ENCODE peak calls at places on chromosomes 1 and 21, in five cellular contexts. U, Y, Q, J and I are unnamed samples.

GRCh38 chr1:164774819-164775654 is 216.1 kb downstream of the PBX1 start:
- DNase-seq in U (no peak), Y (peak; percentile 61), Q (no peak), J (no peak), I (peak; percentile 22)

GRCh38 chr1:178145605-178146004 is 51.7 kb downstream of the RASAL2 start:
- DNase-seq in U (no peak), Y (no peak), Q (no peak), J (no peak), I (no peak)

GRCh38 chr1:109847251-109847650 is 63.4 kb upstream of the CSF1 start:
- DNase-seq in U (no peak), Y (no peak), Q (no peak), J (no peak), I (no peak)

GRCh38 chr1:63615809-63616420 is 22.7 kb downstream of the PGM1 start:
- DNase-seq in U (no peak), Y (peak; percentile 74), Q (peak; percentile 63), J (peak; percentile 74), I (peak; percentile 71)

GRCh38 chr1:52691856-52692255 is 6.3 kb downstream of the COA7 start:
- DNase-seq in U (no peak), Y (no peak), Q (no peak), J (no peak), I (no peak)

GRCh38 chr1:30313584-30313983 is 409.8 kb downstream of the MATN1 start:
- DNase-seq in U (no peak), Y (no peak), Q (no peak), J (no peak), I (no peak)

GRCh38 chr1:72281144-72281543 is 1.2 kb downstream of the NEGR1 start:
- DNase-seq in U (no peak), Y (no peak), Q (no peak), J (no peak), I (no peak)

GRCh38 chr1:176102243-176102642 is 104.8 kb downstream of the COP1 start:
- DNase-seq in U (no peak), Y (no peak), Q (no peak), J (no peak), I (peak; percentile 20)

GRCh38 chr1:38029081-38029681 is 16.6 kb downstream of the UTP11 start:
- DNase-seq in U (peak; percentile 68), Y (peak; percentile 90), Q (no peak), J (no peak), I (no peak)

GRCh38 chr1:182301467-182302198 is 90.0 kb downstream of the GLUL start:
- DNase-seq in U (no peak), Y (peak; percentile 49), Q (no peak), J (no peak), I (peak; percentile 93)

GRCh38 chr1:64030411-64030810 is 173.0 kb upstream of the UBE2U start:
- DNase-seq in U (no peak), Y (no peak), Q (no peak), J (no peak), I (no peak)

GRCh38 chr1:58883037-58883887 is 99.4 kb upstream of the JUN start:
- DNase-seq in U (peak; percentile 65), Y (no peak), Q (peak; percentile 87), J (no peak), I (peak; percentile 19)

GRCh38 chr1:184986250-184986649 is 11.9 kb upstream of the NIBAN1 start:
- DNase-seq in U (no peak), Y (no peak), Q (no peak), J (no peak), I (no peak)

GRCh38 chr1:117527111-117527510 is 78.7 kb upstream of the TENT5C start:
- DNase-seq in U (no peak), Y (no peak), Q (no peak), J (no peak), I (no peak)

GRCh38 chr1:200959341-200959985 is 64.1 kb downstream of the KIF21B start:
- DNase-seq in U (no peak), Y (peak; percentile 53), Q (no peak), J (no peak), I (no peak)

DNA sequence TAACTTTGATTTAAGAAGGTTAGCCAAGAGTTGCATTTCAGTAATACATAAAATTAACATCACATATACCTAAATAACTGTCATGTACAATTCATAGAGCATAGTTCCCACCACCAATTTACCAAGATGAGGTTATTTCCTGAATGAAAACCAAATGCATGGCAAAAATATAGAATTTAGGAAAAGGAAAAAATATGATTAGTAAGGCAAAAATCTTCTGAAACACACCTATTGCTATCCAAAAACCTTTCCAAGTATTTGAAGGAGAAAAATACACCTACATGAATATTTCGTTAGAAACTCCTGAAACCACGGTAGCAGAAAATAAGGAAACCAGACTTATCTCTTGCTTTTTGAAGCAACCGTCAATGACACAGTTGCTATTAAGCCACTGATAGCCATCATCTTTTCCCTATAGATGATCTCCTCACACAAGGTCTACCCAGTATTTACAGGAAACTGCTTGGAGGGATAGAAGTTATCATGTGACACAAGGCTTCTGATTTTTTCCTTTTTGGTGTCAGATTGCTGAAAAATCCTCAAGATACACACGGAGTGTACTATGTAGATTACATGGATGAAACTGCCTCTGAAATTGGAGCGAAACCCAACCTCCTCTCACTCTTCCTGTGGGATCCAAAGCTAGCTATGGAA is 259.3 kb upstream of the POGK start:
- DNase-seq in U (no peak), Y (no peak), Q (no peak), J (no peak), I (no peak)
- H3K4me3 ChIP-seq in U (no peak overlapping the region), Y (no peak overlapping the region), Q (no peak overlapping the region), J (no peak overlapping the region), I (no peak overlapping the region)

DNA sequence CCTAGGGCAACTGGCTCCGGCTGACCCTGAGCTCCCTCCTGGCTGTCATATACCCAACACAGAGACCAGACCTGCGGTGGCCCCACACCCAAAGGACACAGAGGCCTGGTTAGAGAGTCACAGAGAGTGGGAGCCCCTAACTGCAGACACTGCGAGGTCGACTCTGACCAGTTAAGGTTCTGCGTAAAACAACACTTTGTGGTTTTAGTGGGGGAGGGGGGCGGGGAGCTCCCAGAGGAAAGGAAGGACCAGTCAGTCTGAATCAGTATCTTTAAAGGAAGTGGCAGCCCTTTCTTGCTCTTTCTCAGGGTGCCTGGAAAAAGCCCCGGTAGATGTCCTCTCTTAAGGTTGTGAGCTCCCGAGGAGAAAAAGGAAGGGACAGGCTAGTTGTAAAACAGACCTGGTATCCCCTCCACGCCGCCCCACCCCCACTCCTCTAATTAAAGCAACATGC is 2.4 kb downstream of the SSBP3 start:
- DNase-seq in U (no peak), Y (no peak), Q (no peak), J (no peak), I (no peak)
- H3K4me3 ChIP-seq in U (peak overlapping the region; percentile 98), Y (peak overlapping the region; percentile 97), Q (no peak overlapping the region), J (peak overlapping the region; percentile 18), I (no peak overlapping the region)

GRCh38 chr1:16349847-16350406 is 2.4 kb downstream of the FBXO42 start:
- DNase-seq in U (no peak), Y (no peak), Q (no peak), J (no peak), I (no peak)
- H3K4me3 ChIP-seq in U (no peak overlapping the region), Y (peak overlapping the region; percentile 87), Q (peak overlapping the region; percentile 18), J (peak overlapping the region; percentile 12), I (no peak overlapping the region)

GRCh38 chr1:150020711-150021110 is 10.2 kb upstream of the OTUD7B start:
- DNase-seq in U (no peak), Y (no peak), Q (no peak), J (no peak), I (no peak)
- H3K4me3 ChIP-seq in U (no peak overlapping the region), Y (no peak overlapping the region), Q (no peak overlapping the region), J (no peak overlapping the region), I (no peak overlapping the region)

GRCh38 chr1:8396083-8396911 is 78.4 kb downstream of the SLC45A1 start:
- DNase-seq in U (no peak), Y (peak; percentile 76), Q (no peak), J (no peak), I (no peak)
- H3K4me3 ChIP-seq in U (no peak overlapping the region), Y (peak overlapping the region; percentile 21), Q (no peak overlapping the region), J (peak overlapping the region; percentile 84), I (no peak overlapping the region)

GRCh38 chr21:35026617-35027557 is 22.2 kb downstream of the RUNX1 start:
- DNase-seq in U (peak; percentile 46), Y (peak; percentile 66), Q (no peak), J (peak; percentile 90), I (peak; percentile 99)
- H3K4me3 ChIP-seq in U (no peak overlapping the region), Y (peak overlapping the region; percentile 35), Q (no peak overlapping the region), J (peak overlapping the region; percentile 85), I (peak overlapping the region; percentile 30)

GRCh38 chr21:28770867-28771661 is 221.6 kb downstream of the LTN1 start:
- DNase-seq in U (no peak), Y (no peak), Q (no peak), J (no peak), I (no peak)
- H3K4me3 ChIP-seq in U (no peak overlapping the region), Y (no peak overlapping the region), Q (no peak overlapping the region), J (no peak overlapping the region), I (no peak overlapping the region)

GRCh38 chr21:24823247-24823646 is 784.0 kb downstream of the MRPL39 start:
- DNase-seq in U (no peak), Y (no peak), Q (no peak), J (no peak), I (no peak)
- H3K4me3 ChIP-seq in U (no peak overlapping the region), Y (no peak overlapping the region), Q (no peak overlapping the region), J (no peak overlapping the region), I (no peak overlapping the region)

DNA sequence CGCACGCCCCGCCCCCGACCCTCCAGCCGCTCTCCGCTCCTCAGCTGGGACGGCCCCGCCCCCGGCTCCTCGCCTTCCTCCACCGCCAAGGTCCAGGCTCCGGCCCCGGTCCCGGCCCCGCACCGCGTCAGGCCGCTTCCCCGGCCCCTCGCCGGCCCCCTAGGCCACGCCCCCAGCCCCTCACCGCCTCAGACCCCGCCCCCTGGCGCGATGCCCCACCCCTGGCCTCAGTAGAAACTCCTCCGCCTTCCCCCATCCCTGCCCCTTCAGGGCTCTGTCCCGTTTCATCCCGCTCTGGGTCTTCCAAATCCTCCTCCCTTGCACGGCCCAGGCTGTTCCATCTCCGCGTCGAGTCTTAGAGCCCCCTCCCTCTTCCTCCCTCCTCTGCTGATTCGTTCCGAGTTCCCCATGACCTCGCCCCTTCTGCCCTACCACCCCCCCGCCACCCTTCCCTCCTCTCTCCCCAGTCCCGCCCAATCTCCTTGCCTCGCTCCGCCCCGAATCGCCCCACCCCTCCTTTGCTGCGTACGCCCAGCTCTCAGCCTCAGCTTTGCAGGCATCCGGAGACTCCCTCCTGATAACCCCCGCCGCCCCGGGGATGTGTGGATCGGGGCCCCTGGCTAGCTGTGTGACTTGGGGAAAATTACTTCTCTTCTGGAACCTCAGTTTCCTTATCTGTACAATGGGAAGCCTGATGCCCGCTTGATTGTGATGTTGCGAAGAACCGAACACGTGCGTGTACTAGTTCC is 448 bp upstream of the ASAP3 start:
- DNase-seq in U (peak; percentile 98), Y (peak; percentile 98), Q (peak; percentile 90), J (peak; percentile 90), I (peak; percentile 88)
- H3K4me3 ChIP-seq in U (peak overlapping the region; percentile 95), Y (peak overlapping the region; percentile 76), Q (peak overlapping the region; percentile 61), J (peak overlapping the region; percentile 51), I (peak overlapping the region; percentile 54)

GRCh38 chr1:205699416-205699815 is 19.1 kb upstream of the SLC45A3 start:
- DNase-seq in U (no peak), Y (no peak), Q (no peak), J (no peak), I (no peak)
- H3K4me3 ChIP-seq in U (no peak overlapping the region), Y (no peak overlapping the region), Q (no peak overlapping the region), J (no peak overlapping the region), I (no peak overlapping the region)